ENCODE peak calls at places on chromosomes 2 and 18, in five cellular contexts. One of them, this sample, is unnamed.

GRCh38 chr2:182897137-182897536 is 30.7 kb upstream of the FRZB start:
- DNase-seq in pons: no peak
- DNase-seq in frontal cortex: no peak
- DNase-seq in activated CD4-positive, alpha-beta T cell treated with anti-CD3 and anti-CD28 coated beads, Interleukin-2, amount 50 U/mL, for 4 hours: no peak
- DNase-seq in SJSA1: no peak
- DNase-seq in this sample: no peak

GRCh38 chr18:13909141-13909540 is 6.2 kb downstream of the MC2R start:
- DNase-seq in activated CD4-positive, alpha-beta T cell treated with anti-CD3 and anti-CD28 coated beads, Interleukin-2, amount 50 U/mL, for 4 hours: no peak
- DNase-seq in SJSA1: no peak
- DNase-seq in frontal cortex: no peak
- DNase-seq in pons: no peak
- DNase-seq in this sample: no peak

GRCh38 chr2:235542728-235543125 is 48.9 kb downstream of the AGAP1 start:
- DNase-seq in SJSA1: no peak
- DNase-seq in frontal cortex: no peak
- DNase-seq in pons: no peak
- DNase-seq in activated CD4-positive, alpha-beta T cell treated with anti-CD3 and anti-CD28 coated beads, Interleukin-2, amount 50 U/mL, for 4 hours: no peak
- DNase-seq in this sample: no peak

GRCh38 chr2:99468155-99468554 is 21.7 kb downstream of the REV1 start:
- DNase-seq in SJSA1: no peak
- DNase-seq in frontal cortex: peak
- DNase-seq in pons: no peak
- DNase-seq in activated CD4-positive, alpha-beta T cell treated with anti-CD3 and anti-CD28 coated beads, Interleukin-2, amount 50 U/mL, for 4 hours: no peak
- DNase-seq in this sample: no peak

GRCh38 chr2:37154790-37155189 is 2.0 kb downstream of the EIF2AK2 start:
- DNase-seq in SJSA1: no peak
- DNase-seq in pons: no peak
- DNase-seq in activated CD4-positive, alpha-beta T cell treated with anti-CD3 and anti-CD28 coated beads, Interleukin-2, amount 50 U/mL, for 4 hours: no peak
- DNase-seq in frontal cortex: no peak
- DNase-seq in this sample: no peak

GRCh38 chr2:171999125-171999524 is 628 bp upstream of the METAP1D start:
- DNase-seq in frontal cortex: peak
- DNase-seq in SJSA1: no peak
- DNase-seq in pons: no peak
- DNase-seq in activated CD4-positive, alpha-beta T cell treated with anti-CD3 and anti-CD28 coated beads, Interleukin-2, amount 50 U/mL, for 4 hours: no peak
- DNase-seq in this sample: no peak

GRCh38 chr2:238585836-238586821 is 159.4 kb downstream of the ASB1 start:
- DNase-seq in frontal cortex: peak
- DNase-seq in activated CD4-positive, alpha-beta T cell treated with anti-CD3 and anti-CD28 coated beads, Interleukin-2, amount 50 U/mL, for 4 hours: no peak
- DNase-seq in pons: peak
- DNase-seq in SJSA1: no peak
- DNase-seq in this sample: no peak

GRCh38 chr2:193818801-193819499 is 1624.2 kb upstream of the TMEFF2 start:
- DNase-seq in SJSA1: no peak
- DNase-seq in activated CD4-positive, alpha-beta T cell treated with anti-CD3 and anti-CD28 coated beads, Interleukin-2, amount 50 U/mL, for 4 hours: no peak
- DNase-seq in pons: no peak
- DNase-seq in frontal cortex: no peak
- DNase-seq in this sample: no peak

GRCh38 chr2:215799194-215799593 is 214.2 kb downstream of the MREG start:
- DNase-seq in pons: no peak
- DNase-seq in SJSA1: no peak
- DNase-seq in frontal cortex: no peak
- DNase-seq in activated CD4-positive, alpha-beta T cell treated with anti-CD3 and anti-CD28 coated beads, Interleukin-2, amount 50 U/mL, for 4 hours: no peak
- DNase-seq in this sample: no peak

GRCh38 chr18:13159579-13159978 is 59.0 kb upstream of the LDLRAD4 start:
- DNase-seq in pons: peak
- DNase-seq in activated CD4-positive, alpha-beta T cell treated with anti-CD3 and anti-CD28 coated beads, Interleukin-2, amount 50 U/mL, for 4 hours: no peak
- DNase-seq in frontal cortex: no peak
- DNase-seq in SJSA1: peak
- DNase-seq in this sample: no peak

GRCh38 chr2:74648009-74648443 is at the start of gene M1AP:
- DNase-seq in pons: no peak
- DNase-seq in SJSA1: no peak
- DNase-seq in activated CD4-positive, alpha-beta T cell treated with anti-CD3 and anti-CD28 coated beads, Interleukin-2, amount 50 U/mL, for 4 hours: no peak
- DNase-seq in frontal cortex: peak
- DNase-seq in this sample: no peak

GRCh38 chr2:69271831-69272257 is 115.2 kb downstream of the GFPT1 start:
- DNase-seq in activated CD4-positive, alpha-beta T cell treated with anti-CD3 and anti-CD28 coated beads, Interleukin-2, amount 50 U/mL, for 4 hours: no peak
- DNase-seq in frontal cortex: no peak
- DNase-seq in pons: peak
- DNase-seq in SJSA1: no peak
- DNase-seq in this sample: no peak

GRCh38 chr2:16166327-16166981 is 226.1 kb downstream of the MYCN start:
- DNase-seq in frontal cortex: no peak
- DNase-seq in activated CD4-positive, alpha-beta T cell treated with anti-CD3 and anti-CD28 coated beads, Interleukin-2, amount 50 U/mL, for 4 hours: no peak
- DNase-seq in pons: no peak
- DNase-seq in SJSA1: no peak
- DNase-seq in this sample: no peak

GRCh38 chr2:51812138-51812866 is 780.4 kb upstream of the NRXN1 start:
- DNase-seq in pons: no peak
- DNase-seq in SJSA1: no peak
- DNase-seq in frontal cortex: no peak
- DNase-seq in activated CD4-positive, alpha-beta T cell treated with anti-CD3 and anti-CD28 coated beads, Interleukin-2, amount 50 U/mL, for 4 hours: no peak
- DNase-seq in this sample: no peak

GRCh38 chr2:166361351-166362153 is 14.2 kb downstream of the SCN9A start:
- DNase-seq in frontal cortex: no peak
- DNase-seq in pons: no peak
- DNase-seq in activated CD4-positive, alpha-beta T cell treated with anti-CD3 and anti-CD28 coated beads, Interleukin-2, amount 50 U/mL, for 4 hours: no peak
- DNase-seq in SJSA1: no peak
- DNase-seq in this sample: no peak

GRCh38 chr2:84878896-84879594 is 1.8 kb downstream of the TRABD2A start:
- DNase-seq in pons: no peak
- DNase-seq in activated CD4-positive, alpha-beta T cell treated with anti-CD3 and anti-CD28 coated beads, Interleukin-2, amount 50 U/mL, for 4 hours: no peak
- DNase-seq in frontal cortex: no peak
- DNase-seq in SJSA1: no peak
- DNase-seq in this sample: no peak

GRCh38 chr2:239264838-239265651 is 135.8 kb downstream of the HDAC4 start:
- DNase-seq in frontal cortex: peak
- DNase-seq in activated CD4-positive, alpha-beta T cell treated with anti-CD3 and anti-CD28 coated beads, Interleukin-2, amount 50 U/mL, for 4 hours: peak
- DNase-seq in SJSA1: peak
- DNase-seq in pons: no peak
- DNase-seq in this sample: no peak

GRCh38 chr2:86238354-86238753 is 39.1 kb downstream of the MRPL35 start:
- DNase-seq in frontal cortex: no peak
- DNase-seq in SJSA1: no peak
- DNase-seq in pons: no peak
- DNase-seq in activated CD4-positive, alpha-beta T cell treated with anti-CD3 and anti-CD28 coated beads, Interleukin-2, amount 50 U/mL, for 4 hours: peak
- DNase-seq in this sample: no peak

GRCh38 chr2:82487354-82487753 is 1971.7 kb downstream of the SUCLG1 start:
- DNase-seq in SJSA1: no peak
- DNase-seq in pons: no peak
- DNase-seq in activated CD4-positive, alpha-beta T cell treated with anti-CD3 and anti-CD28 coated beads, Interleukin-2, amount 50 U/mL, for 4 hours: no peak
- DNase-seq in frontal cortex: no peak
- DNase-seq in this sample: no peak

GRCh38 chr2:6580982-6581381 is 284.7 kb downstream of the CMPK2 start:
- DNase-seq in SJSA1: no peak
- DNase-seq in activated CD4-positive, alpha-beta T cell treated with anti-CD3 and anti-CD28 coated beads, Interleukin-2, amount 50 U/mL, for 4 hours: no peak
- DNase-seq in pons: peak
- DNase-seq in frontal cortex: no peak
- DNase-seq in this sample: no peak

GRCh38 chr2:121368841-121369240 is 83.8 kb upstream of the TFCP2L1 start:
- DNase-seq in pons: no peak
- DNase-seq in frontal cortex: no peak
- DNase-seq in activated CD4-positive, alpha-beta T cell treated with anti-CD3 and anti-CD28 coated beads, Interleukin-2, amount 50 U/mL, for 4 hours: no peak
- DNase-seq in SJSA1: no peak
- DNase-seq in this sample: no peak

GRCh38 chr2:162506706-162507105 is 162.8 kb downstream of the GCA start:
- DNase-seq in SJSA1: no peak
- DNase-seq in activated CD4-positive, alpha-beta T cell treated with anti-CD3 and anti-CD28 coated beads, Interleukin-2, amount 50 U/mL, for 4 hours: no peak
- DNase-seq in frontal cortex: no peak
- DNase-seq in pons: no peak
- DNase-seq in this sample: no peak

GRCh38 chr2:51103205-51103604 is 71.3 kb upstream of the NRXN1 start:
- DNase-seq in SJSA1: no peak
- DNase-seq in frontal cortex: no peak
- DNase-seq in pons: no peak
- DNase-seq in activated CD4-positive, alpha-beta T cell treated with anti-CD3 and anti-CD28 coated beads, Interleukin-2, amount 50 U/mL, for 4 hours: no peak
- DNase-seq in this sample: no peak

GRCh38 chr2:1972428-1972827 is 228.1 kb upstream of the PXDN start:
- DNase-seq in activated CD4-positive, alpha-beta T cell treated with anti-CD3 and anti-CD28 coated beads, Interleukin-2, amount 50 U/mL, for 4 hours: no peak
- DNase-seq in SJSA1: no peak
- DNase-seq in pons: peak
- DNase-seq in frontal cortex: no peak
- DNase-seq in this sample: no peak

GRCh38 chr2:204706939-204707338 is 161.7 kb downstream of the PARD3B start:
- DNase-seq in activated CD4-positive, alpha-beta T cell treated with anti-CD3 and anti-CD28 coated beads, Interleukin-2, amount 50 U/mL, for 4 hours: no peak
- DNase-seq in SJSA1: no peak
- DNase-seq in pons: no peak
- DNase-seq in frontal cortex: no peak
- DNase-seq in this sample: no peak

GRCh38 chr2:79368116-79368630 is 144.7 kb upstream of the CTNNA2 start:
- DNase-seq in frontal cortex: no peak
- DNase-seq in SJSA1: no peak
- DNase-seq in pons: no peak
- DNase-seq in activated CD4-positive, alpha-beta T cell treated with anti-CD3 and anti-CD28 coated beads, Interleukin-2, amount 50 U/mL, for 4 hours: no peak
- DNase-seq in this sample: no peak

GRCh38 chr18:55318864-55319516 is 269.0 kb downstream of the TCF4 start:
- DNase-seq in frontal cortex: no peak
- DNase-seq in pons: peak
- DNase-seq in activated CD4-positive, alpha-beta T cell treated with anti-CD3 and anti-CD28 coated beads, Interleukin-2, amount 50 U/mL, for 4 hours: no peak
- DNase-seq in SJSA1: peak
- DNase-seq in this sample: no peak

GRCh38 chr18:39701071-39701783 is 2135.6 kb upstream of the CELF4 start:
- DNase-seq in activated CD4-positive, alpha-beta T cell treated with anti-CD3 and anti-CD28 coated beads, Interleukin-2, amount 50 U/mL, for 4 hours: no peak
- DNase-seq in SJSA1: no peak
- DNase-seq in frontal cortex: no peak
- DNase-seq in pons: no peak
- DNase-seq in this sample: no peak

GRCh38 chr2:166867874-166868514 is 20.3 kb upstream of the XIRP2 start:
- DNase-seq in frontal cortex: no peak
- DNase-seq in activated CD4-positive, alpha-beta T cell treated with anti-CD3 and anti-CD28 coated beads, Interleukin-2, amount 50 U/mL, for 4 hours: no peak
- DNase-seq in SJSA1: no peak
- DNase-seq in pons: no peak
- DNase-seq in this sample: no peak

GRCh38 chr2:21276163-21276562 is 152.4 kb downstream of the TDRD15 start:
- DNase-seq in frontal cortex: no peak
- DNase-seq in activated CD4-positive, alpha-beta T cell treated with anti-CD3 and anti-CD28 coated beads, Interleukin-2, amount 50 U/mL, for 4 hours: no peak
- DNase-seq in SJSA1: no peak
- DNase-seq in pons: no peak
- DNase-seq in this sample: no peak

GRCh38 chr2:216634317-216635148 is 1.3 kb downstream of the IGFBP2 start:
- DNase-seq in SJSA1: no peak
- DNase-seq in frontal cortex: no peak
- DNase-seq in pons: no peak
- DNase-seq in activated CD4-positive, alpha-beta T cell treated with anti-CD3 and anti-CD28 coated beads, Interleukin-2, amount 50 U/mL, for 4 hours: no peak
- DNase-seq in this sample: no peak

GRCh38 chr2:170770008-170770303 is 222 bp upstream of the ERICH2 start:
- DNase-seq in frontal cortex: no peak
- DNase-seq in pons: no peak
- DNase-seq in SJSA1: no peak
- DNase-seq in activated CD4-positive, alpha-beta T cell treated with anti-CD3 and anti-CD28 coated beads, Interleukin-2, amount 50 U/mL, for 4 hours: no peak
- DNase-seq in this sample: no peak

GRCh38 chr2:157895531-157895930 is 19.4 kb upstream of the ACVR1 start:
- DNase-seq in SJSA1: no peak
- DNase-seq in frontal cortex: no peak
- DNase-seq in activated CD4-positive, alpha-beta T cell treated with anti-CD3 and anti-CD28 coated beads, Interleukin-2, amount 50 U/mL, for 4 hours: no peak
- DNase-seq in pons: no peak
- DNase-seq in this sample: no peak

This sample was measured in cerebellar nuclear complex.